ENCODE peak calls at places on chromosomes 13 and 19, in five cellular contexts. One of them, this sample, is unnamed.
A peak's percentile ranks its signal among the peaks of the same experiment; 100 is the strongest.

GRCh38 chr13:105167385-105167784 is 1368.1 kb downstream of the EFNB2 start:
- DNase-seq in stimulated activated CD4-positive, alpha-beta T cell treated with anti-CD3 and anti-CD28 coated beads, Interleukin-15, amount 100 ng/mL, for 1 hour: no peak
- DNase-seq in AG08396: no peak
- DNase-seq in cardiac muscle cell: no peak
- DNase-seq in RWPE1: no peak
- DNase-seq in this sample: no peak

GRCh38 chr19:51783373-51783772 is 11.6 kb upstream of the FPR3 start:
- DNase-seq in stimulated activated CD4-positive, alpha-beta T cell treated with anti-CD3 and anti-CD28 coated beads, Interleukin-15, amount 100 ng/mL, for 1 hour: no peak
- DNase-seq in AG08396: no peak
- DNase-seq in cardiac muscle cell: no peak
- DNase-seq in RWPE1: peak; percentile 29
- DNase-seq in this sample: no peak

GRCh38 chr13:40345149-40345514 is 321.3 kb downstream of the FOXO1 start:
- DNase-seq in stimulated activated CD4-positive, alpha-beta T cell treated with anti-CD3 and anti-CD28 coated beads, Interleukin-15, amount 100 ng/mL, for 1 hour: no peak
- DNase-seq in AG08396: no peak
- DNase-seq in cardiac muscle cell: no peak
- DNase-seq in RWPE1: no peak
- DNase-seq in this sample: no peak

GRCh38 chr19:19402656-19403372 is 2.7 kb upstream of the GATAD2A start:
- DNase-seq in stimulated activated CD4-positive, alpha-beta T cell treated with anti-CD3 and anti-CD28 coated beads, Interleukin-15, amount 100 ng/mL, for 1 hour: no peak
- DNase-seq in AG08396: no peak
- DNase-seq in cardiac muscle cell: no peak
- DNase-seq in RWPE1: no peak
- DNase-seq in this sample: peak; percentile 44

GRCh38 chr13:106432636-106433035 is 102.8 kb downstream of the EFNB2 start:
- DNase-seq in stimulated activated CD4-positive, alpha-beta T cell treated with anti-CD3 and anti-CD28 coated beads, Interleukin-15, amount 100 ng/mL, for 1 hour: no peak
- DNase-seq in AG08396: no peak
- DNase-seq in cardiac muscle cell: no peak
- DNase-seq in RWPE1: peak; percentile 44
- DNase-seq in this sample: no peak

GRCh38 chr13:39612023-39612637 is 9.1 kb upstream of the LHFPL6 start:
- DNase-seq in stimulated activated CD4-positive, alpha-beta T cell treated with anti-CD3 and anti-CD28 coated beads, Interleukin-15, amount 100 ng/mL, for 1 hour: no peak
- DNase-seq in AG08396: peak; percentile 53
- DNase-seq in cardiac muscle cell: peak; percentile 87
- DNase-seq in RWPE1: peak; percentile 42
- DNase-seq in this sample: peak; percentile 61

GRCh38 chr19:33186835-33187540 is 7.1 kb upstream of the LRP3 start:
- DNase-seq in stimulated activated CD4-positive, alpha-beta T cell treated with anti-CD3 and anti-CD28 coated beads, Interleukin-15, amount 100 ng/mL, for 1 hour: no peak
- DNase-seq in AG08396: no peak
- DNase-seq in cardiac muscle cell: no peak
- DNase-seq in RWPE1: no peak
- DNase-seq in this sample: no peak

GRCh38 chr13:78168981-78169380 is 250.3 kb upstream of the EDNRB start:
- DNase-seq in stimulated activated CD4-positive, alpha-beta T cell treated with anti-CD3 and anti-CD28 coated beads, Interleukin-15, amount 100 ng/mL, for 1 hour: no peak
- DNase-seq in AG08396: no peak
- DNase-seq in cardiac muscle cell: no peak
- DNase-seq in RWPE1: no peak
- DNase-seq in this sample: no peak

GRCh38 chr13:75769141-75769905 is 133.2 kb downstream of the LMO7 start:
- DNase-seq in stimulated activated CD4-positive, alpha-beta T cell treated with anti-CD3 and anti-CD28 coated beads, Interleukin-15, amount 100 ng/mL, for 1 hour: no peak
- DNase-seq in AG08396: no peak
- DNase-seq in cardiac muscle cell: no peak
- DNase-seq in RWPE1: no peak
- DNase-seq in this sample: no peak

GRCh38 chr19:3131168-3131567 is 4.7 kb upstream of the GNA15 start:
- DNase-seq in stimulated activated CD4-positive, alpha-beta T cell treated with anti-CD3 and anti-CD28 coated beads, Interleukin-15, amount 100 ng/mL, for 1 hour: no peak
- DNase-seq in AG08396: no peak
- DNase-seq in cardiac muscle cell: no peak
- DNase-seq in RWPE1: no peak
- DNase-seq in this sample: no peak

GRCh38 chr19:37975071-37975470 is 68.1 kb downstream of the SIPA1L3 start:
- DNase-seq in stimulated activated CD4-positive, alpha-beta T cell treated with anti-CD3 and anti-CD28 coated beads, Interleukin-15, amount 100 ng/mL, for 1 hour: no peak
- DNase-seq in AG08396: no peak
- DNase-seq in cardiac muscle cell: no peak
- DNase-seq in RWPE1: no peak
- DNase-seq in this sample: no peak

This sample was measured in GM03348.